ENCODE peak calls at places on chromosomes 5 and 9, in six cellular contexts. C, R, L, T, O and Z are unnamed samples. For H3K4me1, the result is how much of the 10 kb centered on the place peaks cover.

GRCh38 chr9:116656535-116656934 is 30.6 kb upstream of the TRIM32 start:
- DNase-seq in C (no peak), R (no peak), L (no peak), T (no peak), O (no peak), Z (no peak)

GRCh38 chr5:173786296-173787187 is 101.6 kb upstream of the CPEB4 start:
- DNase-seq in C (peak), R (peak), L (no peak), T (peak), O (no peak), Z (no peak)

GRCh38 chr9:130770093-130770492 is 65.0 kb upstream of the ABL1 start:
- DNase-seq in C (no peak), R (no peak), L (no peak), T (no peak), O (no peak), Z (no peak)

GRCh38 chr5:121748690-121749089 is 103.0 kb upstream of the FTMT start:
- DNase-seq in C (peak), R (no peak), L (no peak), T (no peak), O (no peak), Z (peak)

GRCh38 chr5:448061-448765 is 5.2 kb downstream of the EXOC3 start:
- DNase-seq in C (no peak), R (peak), L (no peak), T (no peak), O (no peak), Z (no peak)

GRCh38 chr9:75033789-75034473 is 5.8 kb upstream of the CARNMT1 start:
- DNase-seq in C (no peak), R (no peak), L (peak), T (no peak), O (no peak), Z (peak)

GRCh38 chr9:98117984-98118639 is 910 bp downstream of the TRIM14 start:
- DNase-seq in C (peak), R (no peak), L (peak), T (no peak), O (no peak), Z (peak)

GRCh38 chr9:95552814-95553546 is 36.2 kb upstream of the PTCH1 start:
- DNase-seq in C (peak), R (peak), L (no peak), T (no peak), O (peak), Z (no peak)

GRCh38 chr5:14036514-14036913 is 92.0 kb upstream of the DNAH5 start:
- DNase-seq in C (peak), R (peak), L (peak), T (no peak), O (no peak), Z (peak)

GRCh38 chr5:62720036-62720441 is 141.4 kb downstream of the LRRC70 start:
- DNase-seq in C (peak), R (peak), L (peak), T (no peak), O (peak), Z (no peak)

GRCh38 chr5:81782811-81783210 is 31.9 kb upstream of the SSBP2 start:
- DNase-seq in C (no peak), R (no peak), L (peak), T (no peak), O (no peak), Z (peak)

GRCh38 chr5:159021360-159022177 is 78.1 kb downstream of the EBF1 start:
- DNase-seq in C (no peak), R (no peak), L (peak), T (no peak), O (no peak), Z (peak)

GRCh38 chr9:134010310-134010709 is 15.0 kb upstream of the BRD3OS start:
- DNase-seq in C (no peak), R (no peak), L (no peak), T (no peak), O (no peak), Z (no peak)

GRCh38 chr9:120043448-120043847 is 536.5 kb downstream of the CDK5RAP2 start:
- DNase-seq in C (no peak), R (no peak), L (no peak), T (no peak), O (no peak), Z (no peak)

GRCh38 chr9:120571443-120572257 is 8.3 kb downstream of the CDK5RAP2 start:
- DNase-seq in C (no peak), R (no peak), L (peak), T (no peak), O (no peak), Z (no peak)

GRCh38 chr5:55187370-55187769 is 14.4 kb upstream of the CDC20B start:
- DNase-seq in C (peak), R (no peak), L (no peak), T (no peak), O (no peak), Z (peak)

GRCh38 chr9:104200456-104200994 is 106.4 kb downstream of the SMC2 start:
- DNase-seq in C (no peak), R (no peak), L (no peak), T (no peak), O (no peak), Z (no peak)

GRCh38 chr5:136275601-136276000 is 82.6 kb upstream of the SMIM32 start:
- DNase-seq in C (no peak), R (no peak), L (no peak), T (no peak), O (no peak), Z (no peak)

GRCh38 chr9:83570359-83570758 is 32.2 kb upstream of the FRMD3 start:
- DNase-seq in C (no peak), R (no peak), L (no peak), T (no peak), O (no peak), Z (no peak)

GRCh38 chr9:93261281-93261680 is 77.3 kb downstream of the WNK2 start:
- DNase-seq in C (no peak), R (peak), L (no peak), T (no peak), O (peak), Z (no peak)

GRCh38 chr5:133425183-133425582 is 187.2 kb downstream of the FSTL4 start:
- DNase-seq in C (peak), R (peak), L (no peak), T (peak), O (no peak), Z (no peak)

GRCh38 chr9:26471271-26471670 is 421.3 kb downstream of the CAAP1 start:
- DNase-seq in C (no peak), R (no peak), L (no peak), T (no peak), O (no peak), Z (no peak)

DNA sequence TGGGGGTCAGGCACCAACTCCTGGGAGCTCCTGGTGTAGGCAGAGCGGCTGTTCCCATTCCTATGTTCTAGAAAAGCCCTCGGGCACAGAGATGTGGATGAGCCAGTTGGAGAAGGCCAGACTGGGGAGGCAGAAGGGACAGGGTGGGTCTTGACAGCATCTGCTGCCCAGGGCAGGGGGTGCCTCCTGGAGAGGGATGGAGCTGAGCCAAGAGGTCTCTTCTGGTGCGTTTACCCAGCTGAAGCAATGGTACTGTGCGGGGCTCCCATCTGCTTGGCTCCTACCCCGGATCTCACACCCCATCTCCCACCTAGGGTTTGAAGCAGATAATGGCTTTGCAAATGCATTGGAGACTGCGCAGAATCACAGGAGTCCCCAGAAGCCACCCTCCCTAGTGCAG is 41.3 kb downstream of the SHB start:
- DNase-seq in C (no peak), R (no peak), L (no peak), T (no peak), O (no peak), Z (no peak)
- H3K4me1 ChIP-seq in C (under half), R (under half), L (half or more), T (under half), O (under half), Z (half or more)

DNA sequence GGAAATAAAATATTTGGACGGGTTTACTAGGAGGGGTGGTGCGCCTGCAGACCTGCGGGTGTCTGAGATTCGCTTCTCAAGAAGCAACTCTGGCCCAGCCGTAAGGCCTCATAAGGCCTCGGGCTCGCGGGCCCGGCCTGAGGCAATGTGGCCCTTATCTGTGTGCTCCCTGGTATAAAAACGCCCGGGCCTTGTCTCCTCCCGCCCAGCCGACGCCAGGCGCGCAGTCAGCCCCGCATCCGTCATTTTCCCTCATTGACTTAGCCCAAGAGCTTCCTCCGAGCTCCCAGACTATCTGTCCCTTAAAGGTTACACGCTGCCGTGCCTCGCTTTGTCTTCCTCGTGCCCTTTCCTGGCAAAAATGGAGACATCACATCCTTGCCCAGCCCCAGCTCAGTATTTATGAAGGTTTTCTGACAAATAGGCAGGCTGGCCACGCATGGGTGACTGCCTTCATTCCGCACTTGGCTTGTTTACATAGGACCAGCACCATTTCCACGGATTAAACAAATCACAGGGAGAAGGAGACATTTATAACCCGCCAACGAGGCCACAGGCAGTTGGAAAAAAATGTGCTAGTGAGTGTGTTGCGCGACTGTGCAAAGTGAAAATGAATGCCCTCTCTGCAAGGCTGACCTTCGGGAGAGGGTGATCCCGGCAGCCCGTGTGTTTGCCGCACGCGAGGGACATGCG is 74.5 kb upstream of the TBCA start:
- DNase-seq in C (peak), R (peak), L (no peak), T (peak), O (no peak), Z (peak)
- H2BK5ac ChIP-seq in C (no peak), R (no peak), L (no peak), T (peak), O (no peak), Z (no peak)

GRCh38 chr9:23821400-23822181 is 4.4 kb downstream of the ELAVL2 start:
- DNase-seq in C (peak), R (peak), L (no peak), T (peak), O (peak), Z (peak)
- H3K4me1 ChIP-seq in C (under half), R (under half), L (under half), T (under half), O (under half), Z (under half)

GRCh38 chr5:37002176-37002751 is 125.7 kb downstream of the NIPBL start:
- DNase-seq in C (peak), R (no peak), L (no peak), T (no peak), O (no peak), Z (no peak)
- H2BK5ac ChIP-seq in C (no peak), R (no peak), L (no peak), T (no peak), O (no peak), Z (no peak)

DNA sequence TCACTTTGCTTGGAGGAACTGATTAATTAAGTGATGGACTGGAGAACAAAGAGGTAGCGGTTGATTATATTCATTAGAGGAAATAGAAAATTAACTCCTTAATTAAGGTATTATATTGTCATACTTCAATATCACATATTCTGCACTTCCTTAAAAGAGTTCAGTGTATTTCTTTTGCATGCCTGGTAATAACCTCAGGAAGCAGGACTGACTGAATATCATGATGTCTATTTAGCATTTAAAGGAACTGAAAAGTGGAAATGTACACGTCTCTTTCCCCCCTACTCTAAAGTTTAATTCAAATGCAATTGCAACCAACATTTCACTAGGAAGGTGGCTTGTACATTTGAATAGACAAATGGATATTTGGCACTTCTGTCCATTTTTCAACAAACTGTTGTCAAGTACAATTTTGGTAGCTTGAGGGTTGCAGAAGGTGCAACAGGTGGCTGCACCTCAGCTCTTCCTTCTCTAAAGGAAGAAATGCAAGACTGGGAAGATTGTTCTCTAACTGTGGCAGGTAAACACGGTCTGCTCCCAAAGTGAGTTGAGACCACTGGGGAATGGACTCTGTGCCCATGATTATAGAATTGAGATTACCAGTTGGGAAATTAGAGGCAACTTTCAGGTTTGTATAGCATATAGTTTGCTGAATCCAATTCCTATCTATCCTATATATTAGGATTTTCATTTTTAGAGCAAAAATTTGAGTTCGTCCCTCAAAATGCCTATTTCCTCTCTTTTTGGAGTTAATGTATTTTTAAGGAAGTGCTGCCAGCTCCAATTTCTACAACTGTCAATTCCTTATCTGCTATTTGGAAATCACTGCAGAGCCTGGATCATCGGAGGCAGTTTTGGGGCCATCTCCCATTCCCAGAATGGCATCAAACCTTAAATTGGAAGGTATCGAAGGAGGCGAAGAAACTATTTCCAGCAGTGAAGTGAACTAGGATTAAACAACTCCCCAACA is 98.9 kb upstream of the TAF11L2 start:
- DNase-seq in C (no peak), R (no peak), L (no peak), T (no peak), O (no peak), Z (no peak)
- H3K4me1 ChIP-seq in C (under half), R (under half), L (under half), T (under half), O (under half), Z (under half)